ENCODE peak calls at places on chromosomes 12 and 14, in ten cellular contexts. C is renal cortical epithelial cell; M is SHP77; E is T-cell; I is foreskin melanocyte; G is stimulated activated CD4-positive, alpha-beta T cell treated with anti-CD3 and anti-CD28 coated beads, Interleukin-4, amount 100 ng/mL, for 4 hours; K is aorta; O is nucleus accumbens; W is AG10803; L is fibroblast of mammary gland. N is an unnamed sample.

GRCh38 chr14:70073924-70074566 is 114.7 kb downstream of the SLC8A3 start:
- DNase-seq in C (peak; percentile 55), M (peak; percentile 54), E (peak; percentile 2), I (peak; percentile 24), G (peak; percentile 40), K (peak; percentile 58), O (no peak), W (peak; percentile 54), L (peak; percentile 74), N (peak; percentile 23)

GRCh38 chr14:77761205-77761931 is 412 bp upstream of the SNW1 start:
- DNase-seq in C (peak; percentile 95), M (peak; percentile 1), E (no peak), I (peak; percentile 90), G (no peak), K (peak; percentile 60), O (no peak), W (peak; percentile 65), L (peak; percentile 93), N (peak; percentile 16)

GRCh38 chr14:39023939-39024871 is 78.8 kb downstream of the SEC23A start:
- DNase-seq in C (no peak), M (peak; percentile 25), E (no peak), I (no peak), G (no peak), K (no peak), O (no peak), W (no peak), L (no peak), N (no peak)

GRCh38 chr12:113239811-113240331 is 18.6 kb downstream of the TPCN1 start:
- DNase-seq in C (peak; percentile 59), M (no peak), E (no peak), I (no peak), G (no peak), K (no peak), O (no peak), W (no peak), L (no peak), N (no peak)

GRCh38 chr14:87139299-87139698 is 853.7 kb downstream of the GALC start:
- DNase-seq in C (no peak), M (no peak), E (no peak), I (no peak), G (no peak), K (no peak), O (no peak), W (no peak), L (peak; percentile 21), N (no peak)

GRCh38 chr14:66231823-66232222 is 254.3 kb upstream of the CCDC196 start:
- DNase-seq in C (no peak), M (no peak), E (no peak), I (no peak), G (no peak), K (no peak), O (no peak), W (peak; percentile 5), L (peak; percentile 26), N (no peak)

GRCh38 chr14:59631237-59631636 is 54.6 kb upstream of the CCDC175 start:
- DNase-seq in C (no peak), M (peak; percentile 41), E (no peak), I (no peak), G (no peak), K (no peak), O (no peak), W (no peak), L (peak; percentile 11), N (no peak)

GRCh38 chr14:56195727-56196126 is 77.5 kb downstream of the PELI2 start:
- DNase-seq in C (peak; percentile 76), M (peak; percentile 93), E (no peak), I (no peak), G (no peak), K (no peak), O (no peak), W (peak; percentile 75), L (peak; percentile 75), N (no peak)

GRCh38 chr12:26725517-26725916 is 107.5 kb downstream of the ITPR2 start:
- DNase-seq in C (no peak), M (no peak), E (no peak), I (no peak), G (no peak), K (no peak), O (no peak), W (no peak), L (no peak), N (no peak)

GRCh38 chr12:50678650-50679049 is 85.3 kb upstream of the ATF1 start:
- DNase-seq in C (no peak), M (no peak), E (no peak), I (no peak), G (no peak), K (no peak), O (no peak), W (no peak), L (no peak), N (no peak)

GRCh38 chr14:100841445-100842403 is 15.8 kb downstream of the MEG3 start:
- DNase-seq in C (no peak), M (no peak), E (no peak), I (no peak), G (no peak), K (no peak), O (no peak), W (no peak), L (no peak), N (no peak)

GRCh38 chr12:50317198-50317597 is 33.9 kb upstream of the LIMA1 start:
- DNase-seq in C (peak; percentile 61), M (no peak), E (no peak), I (no peak), G (no peak), K (no peak), O (no peak), W (peak; percentile 32), L (peak; percentile 25), N (no peak)

GRCh38 chr12:93060666-93061413 is 131.7 kb upstream of the EEA1 start:
- DNase-seq in C (no peak), M (no peak), E (no peak), I (no peak), G (no peak), K (no peak), O (no peak), W (peak; percentile 52), L (peak; percentile 50), N (peak; percentile 68)

GRCh38 chr12:13727707-13728147 is 253.7 kb downstream of the GRIN2B start:
- DNase-seq in C (peak; percentile 100), M (no peak), E (no peak), I (peak; percentile 66), G (no peak), K (no peak), O (no peak), W (no peak), L (no peak), N (peak; percentile 22)

GRCh38 chr12:105025890-105026289 is 39.8 kb downstream of the NOPCHAP1 start:
- DNase-seq in C (no peak), M (no peak), E (no peak), I (no peak), G (no peak), K (peak; percentile 60), O (no peak), W (peak; percentile 75), L (peak; percentile 73), N (peak; percentile 68)

GRCh38 chr12:84601483-84601882 is 311.1 kb downstream of the SLC6A15 start:
- DNase-seq in C (no peak), M (no peak), E (no peak), I (no peak), G (no peak), K (no peak), O (no peak), W (no peak), L (no peak), N (no peak)

GRCh38 chr12:54360717-54361456 is 3.4 kb downstream of the GPR84 start:
- DNase-seq in C (peak; percentile 78), M (peak; percentile 86), E (no peak), I (peak; percentile 76), G (peak; percentile 58), K (peak; percentile 82), O (no peak), W (peak; percentile 71), L (peak; percentile 83), N (peak; percentile 77)

GRCh38 chr14:59634617-59635016 is 58.0 kb upstream of the CCDC175 start:
- DNase-seq in C (peak; percentile 2), M (no peak), E (no peak), I (no peak), G (no peak), K (no peak), O (no peak), W (no peak), L (no peak), N (no peak)

GRCh38 chr12:46915861-46916260 is 90.1 kb upstream of the SLC38A4 start:
- DNase-seq in C (no peak), M (no peak), E (no peak), I (no peak), G (no peak), K (no peak), O (no peak), W (peak; percentile 95), L (peak; percentile 85), N (no peak)